ENCODE peak calls at places on chromosomes 3 and 15, in ten cellular contexts. B is IMR-90, P is OCI-LY7, L is fibroblast of lung, E is BE2C, V is SJSA1, Y is Panc1, D is mesendoderm, N is pancreas, G is neural progenitor cell. Q is an unnamed sample.

GRCh38 chr3:11835028-11835639 is 11.6 kb downstream of the TAMM41 start:
- DNase-seq in B (peak; percentile 46), P (peak; percentile 24), L (peak; percentile 11), E (no peak), V (peak; percentile 20), Y (no peak), D (peak; percentile 17), N (no peak), G (peak; percentile 16), Q (peak; percentile 46)

GRCh38 chr3:72082121-72082715 is 297.3 kb upstream of the PROK2 start:
- DNase-seq in B (no peak), P (peak; percentile 80), L (peak; percentile 39), E (no peak), V (no peak), Y (no peak), D (no peak), N (no peak), G (no peak), Q (no peak)

GRCh38 chr15:77183066-77183465 is 112.2 kb upstream of the TSPAN3 start:
- DNase-seq in B (no peak), P (no peak), L (no peak), E (no peak), V (no peak), Y (no peak), D (no peak), N (no peak), G (no peak), Q (no peak)

GRCh38 chr3:197392961-197393360 is 94.5 kb upstream of the DLG1 start:
- DNase-seq in B (peak; percentile 7), P (no peak), L (peak; percentile 77), E (no peak), V (no peak), Y (no peak), D (no peak), N (no peak), G (no peak), Q (no peak)

GRCh38 chr3:188437921-188438320 is 284.0 kb downstream of the LPP start:
- DNase-seq in B (peak; percentile 31), P (no peak), L (peak; percentile 75), E (no peak), V (no peak), Y (no peak), D (no peak), N (no peak), G (no peak), Q (no peak)

GRCh38 chr3:52897130-52898109 is at the start of gene STIMATE:
- DNase-seq in B (peak; percentile 73), P (peak; percentile 90), L (peak; percentile 79), E (peak; percentile 80), V (peak; percentile 48), Y (no peak), D (peak; percentile 88), N (peak; percentile 90), G (peak; percentile 94), Q (peak; percentile 82)

GRCh38 chr3:109188726-109189125 is 52.2 kb downstream of the C3orf85 start:
- DNase-seq in B (no peak), P (no peak), L (no peak), E (peak; percentile 7), V (no peak), Y (no peak), D (no peak), N (no peak), G (no peak), Q (no peak)

GRCh38 chr15:62389887-62390792 is 225.1 kb upstream of the C2CD4B start:
- DNase-seq in B (peak; percentile 77), P (peak; percentile 86), L (peak; percentile 77), E (peak; percentile 82), V (peak; percentile 83), Y (no peak), D (peak; percentile 85), N (peak; percentile 69), G (peak; percentile 94), Q (peak; percentile 61)

GRCh38 chr15:89781891-89782618 is 5.9 kb downstream of the MESP2 start:
- DNase-seq in B (peak; percentile 57), P (no peak), L (peak; percentile 76), E (no peak), V (peak; percentile 40), Y (no peak), D (peak; percentile 88), N (peak; percentile 52), G (no peak), Q (no peak)

DNA sequence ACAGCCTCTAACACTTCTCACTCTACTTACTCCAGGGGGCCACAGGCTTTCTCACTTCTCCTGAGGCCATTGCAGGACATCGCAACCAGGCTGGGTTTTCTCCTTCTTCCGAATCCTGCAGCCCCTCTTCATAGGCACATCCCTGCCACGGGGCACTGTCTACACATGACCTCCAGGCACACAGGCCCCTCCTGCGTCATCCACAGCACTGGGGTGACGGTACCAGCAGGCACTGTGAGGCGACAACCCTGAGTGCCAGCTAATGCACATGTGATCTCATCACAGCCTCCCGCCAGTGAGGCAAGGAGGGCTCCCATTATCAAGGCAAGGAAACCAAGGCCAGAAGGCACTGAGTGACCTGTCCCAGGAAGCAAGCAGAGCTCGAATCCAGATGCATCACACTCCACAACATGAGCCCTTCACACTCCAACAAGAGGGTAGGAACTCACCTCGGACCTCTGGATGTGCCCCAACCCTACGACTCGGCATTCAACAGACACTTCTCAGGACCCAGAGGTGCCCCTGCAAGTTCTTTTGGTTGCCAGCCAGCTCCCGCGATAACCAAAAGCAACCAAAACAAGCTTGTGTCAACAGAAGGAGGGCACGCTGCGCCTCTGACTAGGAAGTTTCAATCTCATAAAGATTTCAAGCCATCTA is 16.7 kb downstream of the FAM174B start:
- DNase-seq in B (no peak), P (no peak), L (no peak), E (no peak), V (no peak), Y (no peak), D (peak; percentile 54), N (peak; percentile 64), G (no peak), Q (no peak)
- H3K4me1 ChIP-seq in B (peaks cover 8% of the 10 kb centered on the region), P (no peaks in the 10 kb centered on the region), L (no peaks in the 10 kb centered on the region), E (no peaks in the 10 kb centered on the region), V (no peaks in the 10 kb centered on the region), Y (peaks cover 55% of the 10 kb centered on the region), D (peaks cover 21% of the 10 kb centered on the region), N (peaks cover 31% of the 10 kb centered on the region), G (peaks cover 21% of the 10 kb centered on the region), Q (peaks cover 33% of the 10 kb centered on the region)

DNA sequence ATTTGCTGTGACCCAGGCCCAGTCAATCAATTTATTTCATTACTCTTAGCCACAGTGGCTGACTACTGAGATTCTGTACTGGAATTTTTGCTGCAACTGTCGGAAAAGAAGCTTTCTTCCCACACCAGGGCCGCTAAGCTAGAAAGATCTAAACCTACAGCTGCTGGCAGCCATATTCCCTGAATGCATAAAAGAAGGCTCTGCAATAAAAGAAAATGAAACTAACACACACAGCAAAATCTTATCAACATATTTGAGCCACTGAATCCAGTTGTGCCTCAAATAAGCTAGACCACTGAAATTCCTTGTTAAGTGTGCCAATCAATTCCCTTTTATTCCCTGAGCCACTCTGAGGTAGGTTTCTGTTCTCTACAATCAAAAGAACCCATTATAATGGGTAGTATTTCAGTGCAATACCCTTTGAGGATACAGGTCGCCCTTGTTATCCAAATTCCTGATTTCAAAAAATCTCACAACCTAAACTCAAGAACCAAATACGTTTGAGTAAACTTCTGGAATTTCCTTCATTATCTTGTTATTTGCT is 60.3 kb downstream of the MYO9A start:
- DNase-seq in B (no peak), P (no peak), L (no peak), E (no peak), V (peak; percentile 20), Y (no peak), D (no peak), N (no peak), G (peak; percentile 9), Q (no peak)
- H3K4me3 ChIP-seq in B (peak overlapping the region; percentile 35), P (peak overlapping the region; percentile 13), L (no peak overlapping the region), E (no peak overlapping the region), V (peak overlapping the region; percentile 7), Y (peak overlapping the region; percentile 8), D (no peak overlapping the region), N (no peak overlapping the region), G (no peak overlapping the region), Q (no peak overlapping the region)

DNA sequence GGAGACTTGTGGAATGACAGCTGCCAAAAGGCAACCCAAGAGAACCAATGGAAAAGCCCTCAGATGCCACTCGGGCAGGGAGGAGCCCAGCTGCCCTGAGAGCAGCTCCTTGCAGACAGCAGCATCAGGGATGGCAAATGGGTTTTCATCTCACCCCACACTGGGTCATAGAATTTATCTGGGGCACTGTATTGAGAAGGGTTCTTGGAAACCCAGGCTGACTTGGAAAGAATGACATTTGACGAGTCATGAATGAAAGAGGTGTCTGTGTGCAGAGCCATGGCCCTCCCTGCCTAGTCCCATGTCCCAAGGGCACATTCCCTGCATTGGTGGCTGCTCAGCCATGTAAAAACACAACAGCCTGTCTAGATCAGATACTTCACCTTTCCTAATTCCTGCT is 157.9 kb upstream of the BHLHE40 start:
- DNase-seq in B (no peak), P (no peak), L (no peak), E (no peak), V (no peak), Y (no peak), D (peak; percentile 55), N (no peak), G (no peak), Q (no peak)
- H3K36me3 ChIP-seq in B (peaks cover 4% of the 10 kb centered on the region), P (peaks cover 50% of the 10 kb centered on the region), L (no peaks in the 10 kb centered on the region), E (peaks cover 15% of the 10 kb centered on the region), V (no peaks in the 10 kb centered on the region), Y (no peaks in the 10 kb centered on the region), D (no peaks in the 10 kb centered on the region), N (no peaks in the 10 kb centered on the region), G (no peaks in the 10 kb centered on the region), Q (no peaks in the 10 kb centered on the region)

DNA sequence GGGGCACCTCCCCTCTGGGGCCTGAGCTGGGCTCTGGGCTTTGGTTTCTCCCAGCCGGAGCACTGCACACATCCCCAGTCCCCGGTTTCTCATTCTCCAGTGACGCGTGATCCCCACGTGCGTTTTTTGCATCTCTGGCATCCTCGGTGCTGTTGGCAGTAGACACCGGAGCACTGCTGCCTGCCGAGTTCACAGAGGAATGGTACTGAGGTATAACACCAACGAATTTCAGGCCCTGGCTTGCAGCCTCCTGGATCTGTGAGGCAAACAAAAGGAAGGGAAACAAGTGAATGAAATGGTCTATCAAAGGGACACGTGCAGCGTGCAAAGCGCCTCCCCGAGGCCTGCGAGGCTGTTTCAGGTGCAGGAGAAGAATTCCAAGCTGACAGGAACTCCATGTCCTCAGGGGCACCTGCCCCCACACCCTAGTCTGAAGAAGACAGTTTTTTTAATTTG is 112.9 kb downstream of the OXNAD1 start:
- DNase-seq in B (no peak), P (peak; percentile 47), L (no peak), E (no peak), V (no peak), Y (no peak), D (no peak), N (no peak), G (no peak), Q (no peak)
- H3K4me1 ChIP-seq in B (peaks cover 20% of the 10 kb centered on the region), P (peaks cover 100% of the 10 kb centered on the region), L (no peaks in the 10 kb centered on the region), E (no peaks in the 10 kb centered on the region), V (peaks cover 26% of the 10 kb centered on the region), Y (no peaks in the 10 kb centered on the region), D (peaks cover 5% of the 10 kb centered on the region), N (no peaks in the 10 kb centered on the region), G (peaks cover 17% of the 10 kb centered on the region), Q (peaks cover 17% of the 10 kb centered on the region)

GRCh38 chr15:76035593-76035992 is 23.4 kb upstream of the NRG4 start:
- DNase-seq in B (no peak), P (no peak), L (no peak), E (no peak), V (no peak), Y (no peak), D (peak; percentile 69), N (no peak), G (peak; percentile 18), Q (no peak)
- H3K4me3 ChIP-seq in B (no peak overlapping the region), P (no peak overlapping the region), L (no peak overlapping the region), E (no peak overlapping the region), V (no peak overlapping the region), Y (no peak overlapping the region), D (no peak overlapping the region), N (no peak overlapping the region), G (no peak overlapping the region), Q (no peak overlapping the region)